ENCODE peak calls at places on chromosomes 2 and 18, in four cellular contexts. P, M, R and K are unnamed samples.

GRCh38 chr18:35619468-35619867 is 37.9 kb downstream of the GALNT1 start:
- DNase-seq in P (no peak), M (no peak), R (no peak), K (no peak)

GRCh38 chr2:241892299-241893137 is 23.0 kb downstream of the RTP5 start:
- DNase-seq in P (peak; percentile 7), M (no peak), R (peak; percentile 78), K (peak; percentile 85)

GRCh38 chr2:120880381-120880780 is 144.7 kb downstream of the GLI2 start:
- DNase-seq in P (no peak), M (no peak), R (no peak), K (no peak)

GRCh38 chr2:236179653-236180500 is 11.7 kb upstream of the GBX2 start:
- DNase-seq in P (peak; percentile 25), M (no peak), R (peak; percentile 30), K (no peak)

GRCh38 chr2:80830891-80831290 is 526.3 kb upstream of the LRRTM1 start:
- DNase-seq in P (no peak), M (no peak), R (no peak), K (no peak)

GRCh38 chr2:217367464-217367863 is 507.6 kb upstream of the TNP1 start:
- DNase-seq in P (no peak), M (no peak), R (no peak), K (no peak)

GRCh38 chr2:131148426-131148825 is 43.3 kb downstream of the PLEKHB2 start:
- DNase-seq in P (no peak), M (no peak), R (peak; percentile 58), K (no peak)

GRCh38 chr2:120879401-120880295 is 144.0 kb downstream of the GLI2 start:
- DNase-seq in P (no peak), M (no peak), R (no peak), K (no peak)

GRCh38 chr2:95215018-95215612 is 7.8 kb downstream of the ZNF892 start:
- DNase-seq in P (no peak), M (no peak), R (no peak), K (no peak)

GRCh38 chr2:127081826-127082633 is 24.9 kb downstream of the BIN1 start:
- DNase-seq in P (no peak), M (no peak), R (no peak), K (peak; percentile 52)

GRCh38 chr2:77487074-77487803 is 34.9 kb downstream of the LRRTM4 start:
- DNase-seq in P (peak; percentile 16), M (no peak), R (no peak), K (no peak)

GRCh38 chr2:171248205-171248662 is 87.5 kb upstream of the TLK1 start:
- DNase-seq in P (no peak), M (no peak), R (no peak), K (peak; percentile 29)

GRCh38 chr2:73117441-73117840 is 4.7 kb upstream of the RAB11FIP5 start:
- DNase-seq in P (no peak), M (no peak), R (no peak), K (no peak)

GRCh38 chr2:135252805-135253458 is 200.8 kb downstream of the RAB3GAP1 start:
- DNase-seq in P (no peak), M (no peak), R (no peak), K (no peak)

GRCh38 chr18:79608069-79608468 is 71.5 kb upstream of the CTDP1 start:
- DNase-seq in P (no peak), M (no peak), R (no peak), K (no peak)

GRCh38 chr2:25972049-25972823 is 10.1 kb downstream of the KIF3C start:
- DNase-seq in P (no peak), M (no peak), R (no peak), K (peak; percentile 26)

GRCh38 chr18:48409591-48410094 is 460 bp upstream of the ZBTB7C start:
- DNase-seq in P (peak; percentile 53), M (no peak), R (peak; percentile 71), K (no peak)

GRCh38 chr18:70423988-70424387 is 135.1 kb downstream of the SOCS6 start:
- DNase-seq in P (no peak), M (no peak), R (no peak), K (no peak)

GRCh38 chr2:8229546-8229986 is 452.3 kb upstream of the ID2 start:
- DNase-seq in P (peak; percentile 25), M (peak; percentile 28), R (no peak), K (peak; percentile 67)

GRCh38 chr2:185802926-185803325 is 64.3 kb downstream of the FSIP2 start:
- DNase-seq in P (no peak), M (no peak), R (no peak), K (no peak)

GRCh38 chr2:53787255-53787910 is 539 bp downstream of the ERLEC1 start:
- DNase-seq in P (no peak), M (peak; percentile 30), R (peak; percentile 16), K (no peak)

GRCh38 chr2:14015113-14015512 is 617.4 kb upstream of the LRATD1 start:
- DNase-seq in P (no peak), M (no peak), R (no peak), K (no peak)

GRCh38 chr2:102718387-102719316 is 43.2 kb upstream of the TMEM182 start:
- DNase-seq in P (no peak), M (no peak), R (no peak), K (no peak)

GRCh38 chr2:6800553-6800952 is 65.2 kb downstream of the CMPK2 start:
- DNase-seq in P (no peak), M (peak; percentile 21), R (no peak), K (no peak)

GRCh38 chr2:19607931-19608762 is 249.7 kb upstream of the OSR1 start:
- DNase-seq in P (no peak), M (no peak), R (no peak), K (no peak)

GRCh38 chr18:3873698-3874495 is 423.9 kb downstream of the TGIF1 start:
- DNase-seq in P (no peak), M (no peak), R (no peak), K (no peak)

GRCh38 chr18:8889479-8889878 is 184.1 kb downstream of the MTCL1 start:
- DNase-seq in P (no peak), M (no peak), R (no peak), K (no peak)

DNA sequence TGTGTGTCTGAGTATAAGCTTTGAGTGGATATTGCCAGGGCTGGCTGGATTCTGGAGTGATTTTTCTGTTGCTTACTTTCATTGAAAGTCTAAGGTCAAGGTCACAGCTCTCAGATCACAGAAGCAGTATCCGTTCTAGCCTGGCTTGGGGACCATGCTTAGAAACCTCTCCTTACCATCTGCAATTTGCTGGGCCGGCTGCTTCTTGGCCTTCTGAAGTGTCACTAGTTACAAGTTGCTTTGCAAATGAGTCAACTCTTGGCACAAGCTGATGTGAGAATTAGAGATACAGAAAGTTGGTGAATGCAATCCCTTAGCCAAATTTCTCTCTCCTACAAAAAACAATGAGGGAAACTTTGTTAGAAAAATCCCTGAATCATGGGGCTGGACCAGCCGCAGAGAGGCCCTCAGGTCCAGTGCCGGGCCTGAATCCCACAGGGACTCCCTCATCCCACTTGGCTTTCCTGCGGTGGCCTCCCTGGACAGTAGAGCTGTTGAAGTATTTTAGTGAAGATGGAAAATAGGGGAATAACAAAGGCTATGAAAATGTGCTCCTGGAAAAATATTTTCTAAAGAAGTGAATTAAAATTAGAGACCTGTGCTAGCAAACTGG is 92.7 kb upstream of the CNGA3 start:
- DNase-seq in P (no peak), M (no peak), R (no peak), K (no peak)
- TF ChIP-seq FOXJ3 in P (no peak), M (no peak), R (no peak), K (no peak)

GRCh38 chr18:59459352-59460059 is 100.4 kb upstream of the LMAN1 start:
- DNase-seq in P (no peak), M (peak; percentile 16), R (peak; percentile 45), K (peak; percentile 39)
- TF ChIP-seq FOXJ3 in P (no peak), M (no peak), R (no peak), K (no peak)

GRCh38 chr2:46796843-46797625 is 118.6 kb downstream of the MCFD2 start:
- DNase-seq in P (no peak), M (no peak), R (no peak), K (no peak)
- TF ChIP-seq FOXJ3 in P (no peak), M (no peak), R (no peak), K (no peak)

DNA sequence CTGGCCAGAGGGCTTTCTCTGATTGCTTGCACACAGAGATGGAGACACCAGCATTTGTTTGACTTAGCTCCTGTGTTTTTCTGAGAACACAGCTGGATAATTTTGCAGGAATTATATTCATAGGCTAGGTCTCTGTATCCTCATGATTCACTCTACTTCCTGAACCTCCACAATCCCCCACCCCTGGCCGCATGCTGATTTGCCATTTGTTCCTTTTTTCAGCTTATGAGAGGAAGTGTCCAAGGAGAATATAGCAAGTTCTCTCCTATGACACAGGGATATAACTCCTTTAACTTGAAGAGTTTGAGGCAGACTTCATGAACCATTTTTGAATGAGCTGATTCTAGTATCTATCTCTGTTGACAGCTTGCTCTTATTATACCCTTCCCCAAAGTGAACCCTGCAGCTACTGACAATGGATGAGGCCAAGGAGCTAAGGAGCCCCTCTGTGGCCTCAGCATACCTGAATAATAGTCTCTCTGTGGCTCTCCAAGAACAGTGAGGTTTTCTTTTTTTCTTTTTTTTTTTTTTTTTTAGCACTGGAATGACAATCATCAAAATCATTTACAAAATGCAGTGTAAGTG is 15.4 kb downstream of the CAVIN2 start:
- DNase-seq in P (no peak), M (no peak), R (no peak), K (no peak)
- TF ChIP-seq FOXJ3 in P (no peak), M (no peak), R (no peak), K (no peak)

DNA sequence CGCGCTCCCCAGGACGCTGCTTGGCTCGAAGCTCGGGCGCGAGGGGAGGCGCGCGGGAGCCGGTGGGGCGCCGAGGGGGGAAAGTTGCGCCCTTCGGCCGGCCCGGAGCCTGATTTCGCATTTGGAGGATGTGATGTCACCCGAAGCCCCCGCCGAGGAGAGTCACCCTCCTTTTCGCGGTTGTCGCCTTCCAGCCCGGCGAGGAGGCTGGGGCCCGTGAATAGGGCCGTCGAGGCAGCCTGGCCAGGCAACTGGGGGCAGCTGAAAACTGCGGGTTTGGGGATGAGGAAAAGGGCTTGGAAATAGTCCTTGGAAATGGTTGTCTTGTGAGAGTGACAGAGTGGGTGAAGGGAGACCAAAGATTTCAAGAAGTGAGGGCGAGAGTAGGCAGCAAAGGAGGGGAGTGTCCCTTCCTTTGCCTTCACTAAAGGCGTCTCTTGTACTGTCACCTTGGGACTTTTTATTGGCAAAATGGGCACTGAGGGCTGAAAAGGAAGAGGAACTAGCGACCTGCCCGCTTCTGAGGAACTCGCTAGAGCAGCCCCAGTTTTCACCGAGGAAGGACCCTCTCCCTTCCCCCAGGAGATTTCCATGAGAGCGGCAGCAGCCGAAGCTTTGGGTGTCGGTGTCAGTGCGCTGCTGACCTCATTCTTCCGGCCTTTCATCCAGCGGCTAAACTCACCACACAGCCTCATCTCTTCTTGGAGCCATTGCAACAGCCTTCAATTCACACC is at the start of gene CD8A:
- DNase-seq in P (peak; percentile 30), M (no peak), R (peak; percentile 20), K (no peak)
- TF ChIP-seq FOXJ3 in P (no peak), M (no peak), R (no peak), K (no peak)